ENCODE peak calls at places on chromosomes 2 and 18, in ten cellular contexts. Q, D, H, X, R, J, V, O, T and C are unnamed samples.

GRCh38 chr2:63648632-63649031 is 59.9 kb downstream of the MDH1 start:
- DNase-seq in R (no peak), V (no peak), T (no peak), O (no peak), D (no peak), H (no peak), X (no peak), Q (no peak), J (no peak), C (no peak)

GRCh38 chr18:6638470-6638869 is 91.0 kb upstream of the ARHGAP28 start:
- DNase-seq in H (no peak), O (no peak), V (no peak), D (no peak), R (no peak), X (no peak), T (no peak), J (no peak), Q (no peak), C (no peak)

GRCh38 chr2:43798300-43798699 is 24.5 kb downstream of the DYNC2LI1 start:
- DNase-seq in O (no peak), Q (no peak), J (no peak), V (no peak), X (peak; percentile 50), R (no peak), H (no peak), T (no peak), D (peak; percentile 28), C (no peak)

GRCh38 chr18:22349966-22350365 is 67.7 kb downstream of the CTAGE1 start:
- DNase-seq in H (no peak), R (no peak), X (no peak), Q (no peak), V (no peak), O (no peak), J (no peak), T (no peak), D (no peak), C (no peak)

GRCh38 chr18:52343731-52344340 is 3.8 kb downstream of the DCC start:
- DNase-seq in H (no peak), J (no peak), X (no peak), R (no peak), O (no peak), Q (no peak), T (no peak), V (no peak), D (no peak), C (no peak)

GRCh38 chr2:110840508-110840907 is 108.1 kb downstream of the ACOXL start:
- DNase-seq in O (no peak), V (no peak), R (no peak), Q (no peak), X (no peak), J (no peak), H (no peak), D (no peak), T (no peak), C (no peak)

GRCh38 chr2:207474871-207475485 is 54.8 kb upstream of the CREB1 start:
- DNase-seq in H (peak; percentile 39), D (peak; percentile 30), T (peak; percentile 47), R (peak; percentile 34), Q (no peak), O (no peak), X (peak; percentile 84), V (peak; percentile 45), J (no peak), C (peak; percentile 50)

GRCh38 chr2:195330513-195330956 is 326.5 kb upstream of the SLC39A10 start:
- DNase-seq in R (no peak), D (peak; percentile 4), J (no peak), X (no peak), Q (no peak), O (no peak), T (no peak), H (no peak), V (no peak), C (no peak)

GRCh38 chr2:135494503-135494902 is 36.5 kb downstream of the ZRANB3 start:
- DNase-seq in T (no peak), J (no peak), X (no peak), H (no peak), D (no peak), O (no peak), R (no peak), Q (no peak), V (no peak), C (no peak)

GRCh38 chr2:219522111-219523030 is 8.1 kb downstream of the ASIC4 start:
- DNase-seq in Q (no peak), V (no peak), O (peak; percentile 80), R (no peak), D (peak; percentile 61), J (no peak), T (no peak), X (peak; percentile 92), H (peak; percentile 79), C (no peak)

GRCh38 chr2:16059393-16060016 is 119.2 kb downstream of the MYCN start:
- DNase-seq in J (no peak), X (no peak), R (no peak), Q (no peak), H (no peak), O (no peak), D (no peak), T (no peak), V (no peak), C (no peak)

GRCh38 chr2:16058256-16058655 is 117.9 kb downstream of the MYCN start:
- DNase-seq in J (no peak), T (no peak), X (no peak), D (no peak), R (no peak), Q (no peak), O (no peak), H (no peak), V (no peak), C (no peak)

GRCh38 chr2:16055848-16056580 is 115.7 kb downstream of the MYCN start:
- DNase-seq in D (no peak), J (no peak), H (no peak), O (no peak), X (no peak), Q (no peak), T (no peak), V (no peak), R (no peak), C (peak; percentile 6)

GRCh38 chr2:16058747-16059358 is 118.5 kb downstream of the MYCN start:
- DNase-seq in J (no peak), H (no peak), O (no peak), T (no peak), R (no peak), Q (no peak), V (no peak), D (no peak), X (no peak), C (no peak)

GRCh38 chr2:16057661-16058060 is 117.3 kb downstream of the MYCN start:
- DNase-seq in X (no peak), R (no peak), D (no peak), Q (no peak), V (no peak), J (no peak), H (no peak), T (no peak), O (no peak), C (no peak)
- TF ChIP-seq POLR2AphosphoS5 in X (no peak), R (no peak), D (no peak), Q (no peak), V (no peak), J (no peak), H (no peak), T (no peak), O (no peak), C (no peak)

DNA sequence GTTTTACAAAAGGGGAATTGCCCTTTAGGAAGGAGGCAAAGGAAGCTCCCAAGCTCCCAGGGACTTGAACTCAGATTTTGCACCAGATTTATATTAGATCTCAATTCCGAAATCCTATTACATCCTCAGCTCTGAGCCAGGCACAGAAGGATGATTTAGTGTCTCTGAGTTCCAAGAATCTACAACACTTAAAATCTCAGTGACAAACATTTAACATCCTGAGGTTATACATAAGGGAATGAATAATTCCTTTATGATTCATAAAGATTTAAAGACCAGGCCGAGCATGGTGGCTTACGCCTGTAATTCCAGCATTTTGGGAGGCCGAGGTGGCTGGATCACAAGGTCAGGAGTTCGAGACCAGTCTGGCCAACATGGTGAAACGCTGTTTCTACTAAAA is 16.5 kb upstream of the SLC20A1 start:
- DNase-seq in J (no peak), O (no peak), D (no peak), X (no peak), T (no peak), V (no peak), Q (no peak), H (no peak), R (no peak), C (no peak)
- H3K4me3 ChIP-seq in J (no peak overlapping the region), O (no peak overlapping the region), D (no peak overlapping the region), X (no peak overlapping the region), T (no peak overlapping the region), V (no peak overlapping the region), Q (no peak overlapping the region), H (no peak overlapping the region), R (no peak overlapping the region), C (no peak overlapping the region)

DNA sequence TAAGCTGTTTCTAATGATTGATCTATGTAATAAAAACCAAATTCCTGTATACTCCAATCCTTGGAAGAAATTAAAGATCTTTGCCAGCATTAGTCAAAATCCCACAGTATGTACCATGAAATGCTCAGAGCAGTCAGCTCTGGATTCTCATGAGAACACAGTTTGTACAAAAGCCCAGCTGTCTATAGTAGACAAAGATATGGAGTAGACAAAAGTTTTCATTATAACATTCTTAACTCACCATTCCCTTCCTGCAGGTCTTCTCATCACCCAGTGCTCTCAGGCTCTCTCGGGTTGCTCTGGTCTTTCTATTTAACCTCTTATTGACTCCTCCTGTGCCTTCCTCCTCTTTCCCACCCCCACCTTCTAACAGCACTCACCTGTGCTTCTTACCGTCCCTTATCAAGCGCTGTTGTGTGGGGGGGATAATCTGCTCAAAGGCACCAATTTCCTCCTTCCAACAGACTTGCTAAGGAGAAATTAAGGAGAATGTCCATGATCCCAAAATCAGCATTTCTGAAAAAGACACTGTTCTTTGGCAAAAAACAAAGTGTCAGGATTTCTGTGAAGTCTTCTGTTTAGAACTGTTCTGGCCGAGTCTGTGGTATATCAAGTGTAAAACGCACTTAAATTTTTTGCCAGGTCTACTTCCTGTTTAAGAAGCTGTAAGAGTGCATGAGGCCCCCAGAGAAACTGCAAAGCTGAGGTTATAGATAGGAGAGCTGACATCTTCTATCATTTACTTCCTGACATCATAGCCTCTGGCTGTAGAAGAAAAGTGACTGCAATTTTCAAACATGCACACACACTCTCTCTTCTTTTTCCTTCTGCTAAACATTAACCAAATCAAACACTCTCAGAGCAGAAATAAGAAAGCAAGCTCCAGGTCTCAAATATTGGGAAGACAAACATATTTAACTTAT is 144.1 kb downstream of the EVA1A start:
- DNase-seq in O (no peak), V (peak; percentile 28), Q (no peak), T (no peak), J (no peak), H (no peak), R (no peak), D (no peak), X (no peak), C (no peak)
- TF ChIP-seq POLR2AphosphoS5 in O (no peak), V (no peak), Q (no peak), T (no peak), J (no peak), H (no peak), R (no peak), D (no peak), X (no peak), C (no peak)

DNA sequence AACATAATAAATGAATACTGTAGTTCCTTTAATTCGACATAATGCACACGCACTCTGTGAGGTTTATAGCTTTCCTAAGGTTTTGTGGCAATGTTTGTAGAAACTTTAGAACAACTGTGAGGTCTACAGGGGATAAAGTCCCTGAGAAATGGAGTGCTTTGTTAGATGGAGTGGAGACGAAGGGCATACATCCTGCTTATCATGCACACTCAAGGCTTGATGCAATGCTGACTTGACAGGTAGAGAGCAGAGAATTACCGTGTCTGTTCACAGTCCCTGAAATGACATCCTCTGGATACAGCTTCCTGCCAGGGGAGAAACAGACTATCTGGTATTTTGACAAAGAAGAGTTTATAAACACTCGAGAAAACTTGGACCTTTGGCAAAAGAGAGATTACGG is 766.8 kb upstream of the ZEB2 start:
- DNase-seq in H (no peak), O (no peak), R (no peak), J (no peak), V (no peak), D (no peak), Q (no peak), T (no peak), X (no peak), C (no peak)
- H3K4me3 ChIP-seq in H (no peak overlapping the region), O (no peak overlapping the region), R (no peak overlapping the region), J (no peak overlapping the region), V (no peak overlapping the region), D (no peak overlapping the region), Q (no peak overlapping the region), T (no peak overlapping the region), X (no peak overlapping the region), C (no peak overlapping the region)